ENCODE peak calls at places on chromosomes 5 and 9, in seven cellular contexts. One of them, this sample, is unnamed.

GRCh38 chr5:96260009-96260408 is 173.0 kb downstream of the PCSK1 start:
- DNase-seq in K562: no peak
- DNase-seq in GM12878: no peak
- DNase-seq in H1: no peak
- DNase-seq in HepG2: no peak
- DNase-seq in HCT116: no peak
- DNase-seq in T47D: no peak
- DNase-seq in this sample: no peak

GRCh38 chr9:89317282-89317681 is 1.0 kb upstream of the SECISBP2 start:
- DNase-seq in GM12878: no peak
- DNase-seq in T47D: no peak
- DNase-seq in HepG2: no peak
- DNase-seq in HCT116: no peak
- DNase-seq in K562: no peak
- DNase-seq in H1: no peak
- DNase-seq in this sample: no peak

GRCh38 chr9:81656004-81656403 is 33.3 kb downstream of the TLE1 start:
- DNase-seq in T47D: no peak
- DNase-seq in GM12878: peak; percentile 31
- DNase-seq in K562: no peak
- DNase-seq in HCT116: no peak
- DNase-seq in HepG2: peak; percentile 21
- DNase-seq in H1: no peak
- DNase-seq in this sample: no peak

GRCh38 chr9:75001719-75002421 is 26.2 kb downstream of the CARNMT1 start:
- DNase-seq in H1: no peak
- DNase-seq in T47D: peak; percentile 36
- DNase-seq in HepG2: peak; percentile 99
- DNase-seq in GM12878: peak; percentile 36
- DNase-seq in K562: peak; percentile 28
- DNase-seq in HCT116: peak; percentile 74
- DNase-seq in this sample: peak; percentile 44

GRCh38 chr9:116342941-116343340 is 189.3 kb downstream of the PAPPA start:
- DNase-seq in T47D: no peak
- DNase-seq in H1: no peak
- DNase-seq in GM12878: no peak
- DNase-seq in HepG2: no peak
- DNase-seq in HCT116: no peak
- DNase-seq in K562: no peak
- DNase-seq in this sample: no peak

GRCh38 chr9:30258079-30258478 is 2126.4 kb upstream of the ACO1 start:
- DNase-seq in HCT116: no peak
- DNase-seq in HepG2: no peak
- DNase-seq in K562: no peak
- DNase-seq in T47D: no peak
- DNase-seq in H1: no peak
- DNase-seq in GM12878: no peak
- DNase-seq in this sample: no peak

GRCh38 chr5:78746990-78747389 is 98.4 kb upstream of the LHFPL2 start:
- DNase-seq in GM12878: no peak
- DNase-seq in HCT116: no peak
- DNase-seq in K562: no peak
- DNase-seq in HepG2: no peak
- DNase-seq in T47D: no peak
- DNase-seq in H1: peak; percentile 56
- DNase-seq in this sample: no peak

GRCh38 chr5:75951158-75951557 is 132.0 kb upstream of the SV2C start:
- DNase-seq in H1: no peak
- DNase-seq in T47D: no peak
- DNase-seq in HepG2: no peak
- DNase-seq in GM12878: no peak
- DNase-seq in K562: no peak
- DNase-seq in HCT116: no peak
- DNase-seq in this sample: no peak

GRCh38 chr9:6015278-6016157 is at the start of gene RANBP6:
- DNase-seq in HCT116: peak; percentile 52
- DNase-seq in T47D: peak; percentile 38
- DNase-seq in H1: peak; percentile 94
- DNase-seq in HepG2: peak; percentile 74
- DNase-seq in GM12878: peak; percentile 51
- DNase-seq in K562: peak; percentile 81
- DNase-seq in this sample: peak; percentile 90

GRCh38 chr5:60248900-60249299 is 355.4 kb upstream of the PDE4D start:
- DNase-seq in HepG2: no peak
- DNase-seq in HCT116: no peak
- DNase-seq in K562: no peak
- DNase-seq in H1: no peak
- DNase-seq in GM12878: peak; percentile 70
- DNase-seq in T47D: no peak
- DNase-seq in this sample: no peak

GRCh38 chr9:98726735-98727134 is 18.0 kb upstream of the GABBR2 start:
- DNase-seq in HCT116: no peak
- DNase-seq in K562: no peak
- DNase-seq in H1: no peak
- DNase-seq in T47D: no peak
- DNase-seq in GM12878: no peak
- DNase-seq in HepG2: no peak
- DNase-seq in this sample: no peak

GRCh38 chr5:58924306-58924705 is 341.4 kb downstream of the RAB3C start:
- DNase-seq in H1: no peak
- DNase-seq in GM12878: no peak
- DNase-seq in HepG2: no peak
- DNase-seq in HCT116: no peak
- DNase-seq in T47D: no peak
- DNase-seq in K562: no peak
- DNase-seq in this sample: no peak

GRCh38 chr9:135770203-135770535 is 68.2 kb downstream of the KCNT1 start:
- DNase-seq in K562: no peak
- DNase-seq in HCT116: no peak
- DNase-seq in HepG2: no peak
- DNase-seq in T47D: no peak
- DNase-seq in GM12878: no peak
- DNase-seq in H1: no peak
- DNase-seq in this sample: no peak

GRCh38 chr5:68285857-68286611 is 70.5 kb downstream of the PIK3R1 start:
- DNase-seq in H1: no peak
- DNase-seq in HepG2: peak; percentile 40
- DNase-seq in GM12878: no peak
- DNase-seq in HCT116: peak; percentile 44
- DNase-seq in T47D: peak; percentile 18
- DNase-seq in K562: peak; percentile 22
- DNase-seq in this sample: peak; percentile 36

GRCh38 chr9:4038182-4038723 is 261.6 kb downstream of the GLIS3 start:
- DNase-seq in HepG2: no peak
- DNase-seq in GM12878: no peak
- DNase-seq in HCT116: peak; percentile 59
- DNase-seq in K562: no peak
- DNase-seq in H1: no peak
- DNase-seq in T47D: no peak
- DNase-seq in this sample: no peak

GRCh38 chr9:72986522-72987116 is 33.8 kb upstream of the ALDH1A1 start:
- DNase-seq in K562: no peak
- DNase-seq in GM12878: no peak
- DNase-seq in HepG2: no peak
- DNase-seq in HCT116: no peak
- DNase-seq in H1: no peak
- DNase-seq in T47D: no peak
- DNase-seq in this sample: no peak

GRCh38 chr9:77769246-77769645 is 121.1 kb upstream of the GNA14 start:
- DNase-seq in H1: no peak
- DNase-seq in HepG2: no peak
- DNase-seq in T47D: no peak
- DNase-seq in HCT116: no peak
- DNase-seq in K562: no peak
- DNase-seq in GM12878: no peak
- DNase-seq in this sample: no peak

GRCh38 chr9:109143881-109144562 is 23.0 kb downstream of the FRRS1L start:
- DNase-seq in HCT116: peak; percentile 60
- DNase-seq in GM12878: peak; percentile 23
- DNase-seq in HepG2: peak; percentile 29
- DNase-seq in T47D: no peak
- DNase-seq in H1: no peak
- DNase-seq in K562: peak; percentile 72
- DNase-seq in this sample: peak; percentile 35
- TF ChIP-seq JUND in HCT116: no peak
- TF ChIP-seq JUND in GM12878: no peak
- TF ChIP-seq JUND in HepG2: no peak
- TF ChIP-seq JUND in T47D: no peak
- TF ChIP-seq JUND in H1: no peak
- TF ChIP-seq JUND in K562: no peak
- TF ChIP-seq JUND in this sample: no peak

DNA sequence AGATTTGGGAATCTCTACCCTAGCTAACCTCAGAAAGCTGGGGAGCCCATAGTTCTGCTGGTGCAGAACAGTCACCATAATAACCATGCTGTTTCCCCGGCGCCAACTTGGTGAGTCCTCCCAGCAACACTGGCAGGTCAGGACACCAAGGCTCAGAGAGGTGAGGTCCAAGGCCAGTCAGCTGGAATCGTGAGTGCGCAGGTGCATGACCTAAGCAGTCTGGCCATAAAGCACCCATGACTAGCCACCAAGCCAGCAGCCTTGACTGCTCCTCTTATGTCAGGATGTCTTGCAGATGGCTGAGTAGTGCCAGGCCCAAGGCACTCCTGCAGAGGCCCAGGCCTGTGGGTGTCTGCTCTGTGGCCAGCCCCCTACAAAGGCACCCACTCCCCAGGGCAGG is 2.6 kb downstream of the RNF44 start:
- DNase-seq in HCT116: no peak
- DNase-seq in H1: no peak
- DNase-seq in HepG2: no peak
- DNase-seq in K562: no peak
- DNase-seq in T47D: no peak
- DNase-seq in GM12878: no peak
- DNase-seq in this sample: no peak
- TF ChIP-seq JUND in HCT116: no peak
- TF ChIP-seq JUND in H1: no peak
- TF ChIP-seq JUND in HepG2: no peak
- TF ChIP-seq JUND in K562: no peak
- TF ChIP-seq JUND in T47D: no peak
- TF ChIP-seq JUND in GM12878: no peak
- TF ChIP-seq JUND in this sample: no peak

GRCh38 chr5:92969781-92970237 is 611.2 kb downstream of the NR2F1-AS1 start:
- DNase-seq in T47D: no peak
- DNase-seq in K562: no peak
- DNase-seq in H1: no peak
- DNase-seq in HCT116: no peak
- DNase-seq in GM12878: no peak
- DNase-seq in HepG2: peak; percentile 98
- DNase-seq in this sample: no peak
- TF ChIP-seq JUND in T47D: no peak
- TF ChIP-seq JUND in K562: no peak
- TF ChIP-seq JUND in H1: no peak
- TF ChIP-seq JUND in HCT116: no peak
- TF ChIP-seq JUND in GM12878: no peak
- TF ChIP-seq JUND in HepG2: no peak
- TF ChIP-seq JUND in this sample: no peak

GRCh38 chr9:96524045-96524444 is 74.1 kb downstream of the HABP4 start:
- DNase-seq in HepG2: no peak
- DNase-seq in T47D: no peak
- DNase-seq in HCT116: no peak
- DNase-seq in H1: no peak
- DNase-seq in GM12878: no peak
- DNase-seq in K562: no peak
- DNase-seq in this sample: no peak
- TF ChIP-seq JUND in HepG2: no peak
- TF ChIP-seq JUND in T47D: no peak
- TF ChIP-seq JUND in HCT116: no peak
- TF ChIP-seq JUND in H1: no peak
- TF ChIP-seq JUND in GM12878: no peak
- TF ChIP-seq JUND in K562: no peak
- TF ChIP-seq JUND in this sample: no peak

GRCh38 chr5:171644536-171644935 is 141.1 kb upstream of the SMIM23 start:
- DNase-seq in H1: no peak
- DNase-seq in HepG2: no peak
- DNase-seq in T47D: no peak
- DNase-seq in HCT116: no peak
- DNase-seq in K562: no peak
- DNase-seq in GM12878: no peak
- DNase-seq in this sample: peak; percentile 41
- TF ChIP-seq JUND in H1: no peak
- TF ChIP-seq JUND in HepG2: no peak
- TF ChIP-seq JUND in T47D: no peak
- TF ChIP-seq JUND in HCT116: no peak
- TF ChIP-seq JUND in K562: no peak
- TF ChIP-seq JUND in GM12878: no peak
- TF ChIP-seq JUND in this sample: no peak

GRCh38 chr9:115046786-115047185 is 71.2 kb downstream of the TNC start:
- DNase-seq in T47D: no peak
- DNase-seq in HCT116: no peak
- DNase-seq in H1: no peak
- DNase-seq in K562: no peak
- DNase-seq in GM12878: no peak
- DNase-seq in HepG2: no peak
- DNase-seq in this sample: no peak
- TF ChIP-seq JUND in T47D: no peak
- TF ChIP-seq JUND in HCT116: no peak
- TF ChIP-seq JUND in H1: no peak
- TF ChIP-seq JUND in K562: no peak
- TF ChIP-seq JUND in GM12878: no peak
- TF ChIP-seq JUND in HepG2: no peak
- TF ChIP-seq JUND in this sample: no peak

GRCh38 chr9:31601666-31602065 is 782.8 kb upstream of the ACO1 start:
- DNase-seq in HCT116: no peak
- DNase-seq in T47D: no peak
- DNase-seq in HepG2: no peak
- DNase-seq in GM12878: no peak
- DNase-seq in H1: no peak
- DNase-seq in K562: no peak
- DNase-seq in this sample: no peak

DNA sequence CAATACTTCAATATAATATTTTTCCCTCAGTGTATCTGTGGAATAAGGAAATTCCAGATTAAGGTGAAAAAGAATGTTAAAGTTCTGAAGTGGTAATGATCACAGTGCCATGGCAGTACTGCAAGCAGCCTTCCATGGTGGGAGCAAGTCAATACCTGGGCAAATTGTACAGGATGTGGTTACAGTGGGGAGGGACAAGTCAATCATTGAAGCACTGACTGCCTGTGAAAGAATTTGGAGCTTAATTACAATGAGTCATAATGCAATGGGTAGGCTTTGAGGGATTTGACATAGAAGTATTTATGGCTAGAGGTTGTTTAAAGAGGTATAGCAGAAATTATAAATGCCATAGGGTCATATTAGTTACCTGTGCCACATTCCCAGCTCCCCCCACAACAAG is 786.5 kb upstream of the ACO1 start:
- DNase-seq in H1: no peak
- DNase-seq in HCT116: peak; percentile 70
- DNase-seq in GM12878: no peak
- DNase-seq in K562: no peak
- DNase-seq in HepG2: peak; percentile 18
- DNase-seq in T47D: no peak
- DNase-seq in this sample: no peak
- TF ChIP-seq JUND in H1: no peak
- TF ChIP-seq JUND in HCT116: peak; percentile 61
- TF ChIP-seq JUND in GM12878: no peak
- TF ChIP-seq JUND in K562: no peak
- TF ChIP-seq JUND in HepG2: no peak
- TF ChIP-seq JUND in T47D: no peak
- TF ChIP-seq JUND in this sample: no peak

GRCh38 chr5:179820127-179820482 is 600 bp upstream of the SQSTM1 start:
- DNase-seq in HCT116: no peak
- DNase-seq in H1: peak; percentile 67
- DNase-seq in T47D: no peak
- DNase-seq in GM12878: no peak
- DNase-seq in HepG2: no peak
- DNase-seq in K562: no peak
- DNase-seq in this sample: no peak
- TF ChIP-seq JUND in HCT116: no peak
- TF ChIP-seq JUND in H1: no peak
- TF ChIP-seq JUND in T47D: no peak
- TF ChIP-seq JUND in GM12878: no peak
- TF ChIP-seq JUND in HepG2: no peak
- TF ChIP-seq JUND in K562: no peak
- TF ChIP-seq JUND in this sample: no peak

GRCh38 chr5:139942243-139942642 is 100.9 kb downstream of the NRG2 start:
- DNase-seq in HepG2: no peak
- DNase-seq in GM12878: no peak
- DNase-seq in K562: no peak
- DNase-seq in HCT116: no peak
- DNase-seq in T47D: no peak
- DNase-seq in H1: no peak
- DNase-seq in this sample: no peak
- TF ChIP-seq JUND in HepG2: no peak
- TF ChIP-seq JUND in GM12878: no peak
- TF ChIP-seq JUND in K562: no peak
- TF ChIP-seq JUND in HCT116: no peak
- TF ChIP-seq JUND in T47D: no peak
- TF ChIP-seq JUND in H1: no peak
- TF ChIP-seq JUND in this sample: no peak

This sample was measured in SK-N-SH.